ENCODE peak calls at places on chromosomes 3 and 15, in ten cellular contexts. R is AG04450, M is dorsolateral prefrontal cortex, T is PC-9, D is DND-41, H is cardiac muscle cell, O is astrocyte, N is OCI-LY7, E is stomach, S is HCT116. U is an unnamed sample.

GRCh38 chr3:99315896-99316295 is 322.5 kb upstream of the COL8A1 start:
- DNase-seq in M (no peak), H (no peak), O (peak; percentile 8), N (no peak), S (no peak), R (no peak), E (no peak), T (no peak), D (no peak), U (no peak)

GRCh38 chr3:33882296-33882695 is 83.9 kb downstream of the PDCD6IP start:
- DNase-seq in N (no peak), H (no peak), E (no peak), R (no peak), O (no peak), T (no peak), M (no peak), S (no peak), D (no peak), U (no peak)

GRCh38 chr15:45588199-45588910 is 1.2 kb downstream of the BLOC1S6 start:
- DNase-seq in S (no peak), H (no peak), T (no peak), N (no peak), O (no peak), M (no peak), R (no peak), D (no peak), E (no peak), U (no peak)

GRCh38 chr3:127938800-127939199 is 23.8 kb downstream of the KBTBD12 start:
- DNase-seq in M (no peak), O (no peak), D (no peak), S (no peak), T (no peak), H (no peak), R (no peak), N (no peak), E (no peak), U (no peak)

GRCh38 chr3:138441256-138441655 is 6.8 kb downstream of the ESYT3 start:
- DNase-seq in S (no peak), E (no peak), R (no peak), N (no peak), D (no peak), M (no peak), T (no peak), O (no peak), H (no peak), U (peak; percentile 63)

GRCh38 chr15:50321680-50322079 is 33.3 kb downstream of the GABPB1 start:
- DNase-seq in D (no peak), R (no peak), M (no peak), T (no peak), E (no peak), H (no peak), S (no peak), N (no peak), O (no peak), U (no peak)

GRCh38 chr3:194632983-194633348 is 253 bp downstream of the TMEM44 start:
- DNase-seq in M (no peak), T (no peak), D (no peak), E (no peak), O (no peak), R (no peak), N (no peak), H (no peak), S (no peak), U (peak; percentile 70)

GRCh38 chr3:148643389-148643840 is 54.3 kb upstream of the AGTR1 start:
- DNase-seq in D (no peak), S (no peak), N (no peak), H (peak; percentile 3), T (peak; percentile 70), R (peak; percentile 38), E (no peak), M (no peak), O (peak; percentile 90), U (no peak)

GRCh38 chr3:43405888-43406636 is 119.7 kb downstream of the SNRK start:
- DNase-seq in H (no peak), R (no peak), D (no peak), T (no peak), E (no peak), M (peak; percentile 63), S (no peak), N (no peak), O (peak; percentile 80), U (no peak)

GRCh38 chr3:126117786-126118185 is 33.9 kb upstream of the SLC41A3 start:
- DNase-seq in D (no peak), T (no peak), N (no peak), O (no peak), H (no peak), R (no peak), M (no peak), S (no peak), E (no peak), U (peak; percentile 55)

GRCh38 chr3:138946554-138947302 is at the start of the genes FOXL2 and FOXL2NB:
- DNase-seq in T (no peak), S (no peak), R (no peak), H (peak; percentile 69), D (no peak), O (peak; percentile 38), N (no peak), E (no peak), M (no peak), U (peak; percentile 71)

GRCh38 chr15:82021021-82021420 is 24.8 kb downstream of the MEX3B start:
- DNase-seq in O (no peak), N (no peak), R (no peak), H (no peak), T (no peak), S (no peak), E (no peak), M (no peak), D (no peak), U (no peak)

GRCh38 chr3:159892171-159892791 is 96.4 kb upstream of the IL12A start:
- DNase-seq in T (peak; percentile 11), R (no peak), M (no peak), H (no peak), E (no peak), O (peak; percentile 41), N (no peak), D (no peak), S (no peak), U (no peak)

GRCh38 chr3:50617096-50617791 is at the start of gene MAPKAPK3:
- DNase-seq in M (no peak), O (no peak), D (peak; percentile 62), H (peak; percentile 48), N (peak; percentile 47), S (no peak), R (no peak), T (no peak), E (peak; percentile 57), U (no peak)

GRCh38 chr15:85702321-85703230 is 92.1 kb downstream of the KLHL25 start:
- DNase-seq in E (no peak), S (no peak), H (no peak), R (no peak), O (peak; percentile 46), D (no peak), N (no peak), M (no peak), T (no peak), U (no peak)

GRCh38 chr3:161548301-161548700 is 51.7 kb downstream of the OTOL1 start:
- DNase-seq in S (no peak), E (no peak), N (no peak), R (no peak), O (no peak), M (no peak), T (no peak), H (no peak), D (no peak), U (no peak)

GRCh38 chr3:187955076-187955952 is 198.6 kb upstream of the LPP start:
- DNase-seq in O (peak; percentile 87), R (peak; percentile 65), N (no peak), T (peak; percentile 98), S (no peak), E (no peak), M (no peak), D (no peak), H (no peak), U (no peak)
- H3K27ac ChIP-seq in O (peak overlapping the region; percentile 74), R (peak overlapping the region; percentile 82), N (peak overlapping the region; percentile 99), T (peak overlapping the region; percentile 90), S (no peak overlapping the region), E (peak overlapping the region; percentile 58), M (no peak overlapping the region), D (no peak overlapping the region), H (no peak overlapping the region), U (no peak overlapping the region)

DNA sequence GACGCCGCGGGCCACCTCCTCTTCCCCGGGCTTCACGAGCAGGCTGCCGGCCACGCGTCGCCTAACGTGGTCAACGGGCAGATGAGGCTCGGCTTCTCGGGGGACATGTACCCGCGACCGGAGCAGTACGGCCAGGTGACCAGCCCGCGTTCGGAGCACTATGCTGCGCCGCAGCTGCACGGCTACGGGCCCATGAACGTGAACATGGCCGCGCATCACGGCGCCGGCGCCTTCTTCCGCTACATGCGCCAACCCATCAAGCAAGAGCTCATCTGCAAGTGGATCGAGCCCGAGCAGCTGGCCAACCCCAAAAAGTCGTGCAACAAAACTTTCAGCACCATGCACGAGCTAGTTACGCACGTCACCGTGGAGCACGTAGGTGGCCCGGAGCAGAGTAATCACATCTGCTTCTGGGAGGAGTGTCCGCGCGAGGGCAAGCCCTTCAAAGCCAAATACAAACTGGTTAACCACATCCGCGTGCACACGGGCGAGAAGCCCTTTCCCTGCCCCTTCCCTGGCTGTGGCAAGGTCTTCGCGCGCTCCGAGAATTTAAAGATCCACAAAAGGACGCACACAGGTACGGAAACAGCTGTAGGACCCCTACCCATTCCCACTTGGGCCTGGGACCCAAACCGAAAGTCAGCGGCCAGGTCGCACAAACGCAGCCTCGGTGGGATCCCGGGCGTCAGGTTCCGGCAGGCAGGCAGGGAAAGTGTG is 1.5 kb downstream of the ZIC1 start:
- DNase-seq in O (peak; percentile 61), H (no peak), R (no peak), E (no peak), S (no peak), D (no peak), T (no peak), M (no peak), N (no peak), U (no peak)
- H3K4me3 ChIP-seq in O (peak overlapping the region; percentile 82), H (peak overlapping the region; percentile 13), R (peak overlapping the region; percentile 43), E (peak overlapping the region; percentile 25), S (no peak overlapping the region), D (no peak overlapping the region), T (no peak overlapping the region), M (peak overlapping the region; percentile 57), N (no peak overlapping the region), U (peak overlapping the region; percentile 65)

DNA sequence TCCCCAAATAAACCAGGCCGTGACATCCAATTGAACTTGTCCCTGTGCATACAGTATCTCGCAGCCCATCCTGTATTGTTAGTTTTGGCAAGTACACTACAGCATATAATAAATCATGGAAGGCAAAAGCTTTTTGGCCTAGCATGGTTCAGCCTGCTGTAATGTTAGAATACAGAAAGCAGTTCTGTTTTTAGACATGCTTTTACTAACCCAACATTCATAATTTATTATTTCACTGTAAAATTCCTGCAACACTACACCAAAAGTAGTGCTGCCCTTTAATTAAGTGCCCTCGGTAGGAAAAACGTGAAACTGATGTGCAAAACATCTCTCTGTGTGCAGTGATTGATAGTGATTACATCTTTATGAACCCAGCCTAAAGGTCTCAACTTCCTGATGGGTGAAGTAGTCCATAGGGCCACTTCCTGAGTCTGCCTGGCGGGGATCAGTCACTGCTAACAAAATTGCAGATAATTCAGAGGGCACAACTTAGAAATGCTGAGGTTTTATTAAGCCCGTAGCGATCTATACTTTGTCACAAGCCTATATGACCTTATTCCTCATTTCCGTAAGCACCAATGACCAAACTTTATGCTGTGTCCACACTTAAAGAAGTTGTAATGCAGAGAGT is 227.8 kb downstream of the CDIN1 start:
- DNase-seq in N (no peak), T (no peak), S (no peak), M (no peak), R (no peak), D (no peak), E (no peak), O (peak; percentile 16), H (no peak), U (no peak)
- TF ChIP-seq CTCF in N (no peak), T (no peak), S (no peak), M (no peak), R (no peak), D (no peak), E (no peak), O (no peak), H (no peak), U (no peak)

GRCh38 chr3:185724761-185725160 is 100.1 kb downstream of the IGF2BP2 start:
- DNase-seq in E (no peak), O (peak; percentile 57), S (no peak), M (no peak), H (no peak), D (no peak), T (no peak), N (no peak), R (no peak), U (no peak)
- H3K27ac ChIP-seq in E (no peak overlapping the region), O (no peak overlapping the region), S (no peak overlapping the region), M (no peak overlapping the region), H (peak overlapping the region; percentile 32), D (no peak overlapping the region), T (no peak overlapping the region), N (no peak overlapping the region), R (no peak overlapping the region), U (no peak overlapping the region)

U was measured in coronary artery.